ENCODE peak calls at places on chromosomes 11 and 22, in five cellular contexts. R is A549, C is K562, B is GM12878, I is H1. V is an unnamed sample.

GRCh38 chr11:123628936-123629683 is 25.3 kb downstream of the SCN3B start:
- DNase-seq in R (no peak), C (no peak), B (no peak), I (no peak), V (no peak)

GRCh38 chr11:101617735-101618332 is 34.0 kb upstream of the TRPC6 start:
- DNase-seq in R (no peak), C (no peak), B (no peak), I (peak; percentile 52), V (no peak)

GRCh38 chr11:63985812-63986155 is 454 bp upstream of the OTUB1 start:
- DNase-seq in R (no peak), C (peak; percentile 52), B (peak; percentile 15), I (no peak), V (no peak)

GRCh38 chr22:44109417-44109816 is 71.3 kb upstream of the PARVG start:
- DNase-seq in R (no peak), C (no peak), B (no peak), I (no peak), V (no peak)

GRCh38 chr11:46673713-46674462 is 26.5 kb downstream of the ARHGAP1 start:
- DNase-seq in R (no peak), C (no peak), B (no peak), I (no peak), V (no peak)

GRCh38 chr11:64536396-64536935 is 54.6 kb upstream of the SLC22A12 start:
- DNase-seq in R (no peak), C (no peak), B (no peak), I (no peak), V (no peak)

GRCh38 chr11:120633630-120634374 is 122.3 kb downstream of the GRIK4 start:
- DNase-seq in R (no peak), C (no peak), B (no peak), I (no peak), V (no peak)

GRCh38 chr22:21612858-21613257 is 17.0 kb downstream of the YDJC start:
- DNase-seq in R (no peak), C (no peak), B (no peak), I (no peak), V (no peak)

GRCh38 chr11:124724854-124725718 is 14.7 kb upstream of the NRGN start:
- DNase-seq in R (no peak), C (no peak), B (peak; percentile 41), I (no peak), V (peak; percentile 62)

GRCh38 chr11:81165164-81165563 is 1568.5 kb downstream of the FAM181B start:
- DNase-seq in R (no peak), C (no peak), B (no peak), I (no peak), V (no peak)

GRCh38 chr22:35306350-35306967 is 6.8 kb downstream of the TOM1 start:
- DNase-seq in R (no peak), C (no peak), B (no peak), I (no peak), V (no peak)

GRCh38 chr11:115682901-115683300 is 178.7 kb upstream of the CADM1 start:
- DNase-seq in R (no peak), C (no peak), B (no peak), I (no peak), V (no peak)

GRCh38 chr11:117874253-117874909 is 2.1 kb downstream of the FXYD6 start:
- DNase-seq in R (no peak), C (no peak), B (no peak), I (peak; percentile 63), V (no peak)

GRCh38 chr11:117872420-117872961 is 4.0 kb downstream of the FXYD6 start:
- DNase-seq in R (no peak), C (no peak), B (no peak), I (no peak), V (no peak)

GRCh38 chr11:117871784-117872183 is 4.7 kb downstream of the FXYD6 start:
- DNase-seq in R (no peak), C (no peak), B (no peak), I (no peak), V (no peak)

GRCh38 chr11:117873828-117874125 is 2.7 kb downstream of the FXYD6 start:
- DNase-seq in R (no peak), C (no peak), B (no peak), I (peak; percentile 6), V (no peak)

GRCh38 chr11:117872962-117873827 is 3.3 kb downstream of the FXYD6 start:
- DNase-seq in R (no peak), C (no peak), B (no peak), I (peak; percentile 22), V (no peak)
- TF ChIP-seq KDM1A in R (no peak), C (no peak), B (no peak), I (no peak), V (no peak)

GRCh38 chr11:72864692-72865655 is 50.8 kb downstream of the ATG16L2 start:
- DNase-seq in R (no peak), C (no peak), B (no peak), I (no peak), V (no peak)
- TF ChIP-seq KDM1A in R (no peak), C (no peak), B (no peak), I (no peak), V (no peak)

DNA sequence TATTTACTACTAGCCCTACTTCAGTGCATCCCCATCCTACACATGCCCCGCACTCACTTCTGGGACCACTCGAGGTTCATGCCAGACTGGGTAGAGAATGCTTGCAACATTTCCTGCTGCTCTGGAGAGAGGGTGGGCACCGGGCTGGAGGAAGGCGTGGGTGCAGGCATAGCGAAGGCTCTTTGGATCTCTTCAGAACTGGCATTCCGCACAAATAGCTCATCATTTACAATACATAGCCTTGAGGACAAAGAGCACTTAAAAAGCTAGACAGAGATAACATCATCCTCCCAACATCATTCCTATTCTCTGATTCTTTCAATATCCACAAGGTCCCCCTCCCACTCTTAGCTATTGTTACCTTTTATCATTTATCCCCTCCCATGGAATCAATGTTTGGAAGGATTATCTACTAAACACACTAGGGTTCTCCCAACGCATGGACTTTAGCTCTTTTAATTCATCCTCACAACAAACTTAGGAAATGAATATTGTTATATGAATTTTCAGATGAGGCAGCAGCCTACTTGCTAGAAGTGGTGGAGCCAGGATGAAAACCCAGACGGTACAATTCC is 2.5 kb upstream of the TMEM223 start:
- DNase-seq in R (no peak), C (no peak), B (no peak), I (no peak), V (no peak)
- TF ChIP-seq KDM1A in R (no peak), C (no peak), B (no peak), I (no peak), V (no peak)

DNA sequence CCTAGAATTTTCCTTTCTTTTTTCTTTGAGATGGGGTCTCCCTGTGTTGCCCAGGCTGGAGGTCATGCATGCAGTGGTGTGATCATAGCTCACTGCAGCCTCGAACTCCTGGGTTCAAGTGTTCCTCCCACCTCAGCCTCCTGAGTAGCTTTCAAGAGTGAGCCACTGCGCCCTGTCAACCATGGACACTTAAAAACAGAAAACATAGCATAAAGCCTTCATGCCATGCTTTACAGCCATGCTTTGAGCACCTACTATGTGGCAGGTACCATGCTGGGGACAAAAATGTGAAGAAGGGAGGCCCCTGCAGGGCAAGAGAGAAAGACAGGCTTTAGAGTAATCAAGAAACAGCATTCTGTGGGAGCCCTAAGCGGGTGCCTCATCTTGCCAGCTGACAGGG is 13.7 kb upstream of the GNB1L start:
- DNase-seq in R (no peak), C (no peak), B (no peak), I (no peak), V (no peak)
- TF ChIP-seq KDM1A in R (no peak), C (no peak), B (no peak), I (no peak), V (no peak)

GRCh38 chr11:66267379-66268209 is 845 bp upstream of the RAB1B start:
- DNase-seq in R (peak; percentile 85), C (peak; percentile 95), B (peak; percentile 54), I (peak; percentile 88), V (peak; percentile 57)

GRCh38 chr11:66267039-66267378 is 1.4 kb upstream of the RAB1B start:
- DNase-seq in R (peak; percentile 32), C (no peak), B (no peak), I (no peak), V (no peak)

GRCh38 chr11:66271816-66272215 is 3.4 kb downstream of the RAB1B start:
- DNase-seq in R (no peak), C (no peak), B (no peak), I (no peak), V (no peak)

GRCh38 chr11:66268210-66268952 is at the start of gene RAB1B:
- DNase-seq in R (peak; percentile 99), C (peak; percentile 98), B (peak; percentile 98), I (peak; percentile 100), V (peak; percentile 98)

DNA sequence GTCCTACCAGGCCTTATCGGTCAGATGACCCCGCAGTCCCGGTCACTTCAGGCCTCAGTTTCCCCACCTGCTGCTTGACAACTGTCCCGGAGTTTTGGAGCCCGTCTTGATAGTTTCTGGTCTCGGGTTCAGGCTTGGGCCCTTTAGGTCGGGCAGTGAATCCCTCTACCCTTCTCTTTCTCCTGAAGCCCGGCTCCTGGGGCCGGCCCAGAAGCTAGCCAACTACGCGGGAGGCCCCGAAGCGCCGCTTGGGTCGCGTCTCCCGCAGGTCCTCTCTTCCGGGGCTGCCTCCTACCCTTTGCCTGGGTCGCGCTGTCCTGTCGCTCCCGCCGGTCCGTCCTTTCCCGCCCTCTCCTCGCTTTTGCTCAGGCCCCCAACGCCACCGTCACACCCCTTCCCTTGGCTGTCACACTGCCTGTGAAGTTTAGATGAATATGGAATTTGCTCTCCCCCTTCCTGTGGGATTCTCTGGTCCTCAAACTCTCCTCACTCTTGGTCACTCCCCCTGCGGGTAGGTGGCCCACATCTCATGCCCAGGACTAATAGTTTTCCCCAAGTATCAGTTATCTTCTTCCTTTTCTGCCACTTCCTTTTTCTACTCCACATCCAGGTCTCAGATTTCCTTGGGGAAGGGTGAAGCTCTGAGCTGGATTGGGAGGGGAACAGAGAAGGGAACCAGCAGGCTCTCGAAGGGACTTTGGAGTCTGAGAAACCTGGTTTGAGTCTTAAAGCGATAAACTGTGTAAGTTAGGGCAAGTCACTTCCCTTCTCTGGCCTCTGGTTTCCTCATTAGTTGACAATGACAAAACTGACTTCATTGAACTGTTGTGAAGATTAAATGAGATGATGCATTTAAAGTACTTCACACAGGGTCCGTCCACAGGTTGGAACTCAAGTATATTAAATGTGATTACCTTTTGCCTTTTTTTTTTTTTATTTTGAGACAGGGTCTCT is 791 bp downstream of the RAB1B start:
- DNase-seq in R (peak; percentile 45), C (peak; percentile 61), B (no peak), I (peak; percentile 70), V (peak; percentile 58)
- TF ChIP-seq KDM1A in R (no peak), C (no peak), B (no peak), I (no peak), V (no peak)

GRCh38 chr22:47129902-47130301 is 367.5 kb downstream of the TBC1D22A start:
- DNase-seq in R (peak; percentile 35), C (peak; percentile 77), B (no peak), I (no peak), V (no peak)
- TF ChIP-seq KDM1A in R (no peak), C (no peak), B (no peak), I (no peak), V (no peak)

V was measured in HepG2.